ENCODE peak calls at places on chromosomes 12 and 14, in six cellular contexts. O is right atrium auricular region, A is fibroblast of the aortic adventitia, Y is fibroblast of lung, W is Caco-2, D is kidney epithelial cell. X is an unnamed sample.

GRCh38 chr14:67515386-67516079 is 17.6 kb upstream of the PLEKHH1 start:
- DNase-seq in D (no peak), O (no peak), W (no peak), Y (peak; percentile 7), A (no peak), X (no peak)

GRCh38 chr12:80442426-80443222 is 1.4 kb upstream of the PTPRQ start:
- DNase-seq in A (peak; percentile 89), Y (peak; percentile 88), W (no peak), O (no peak), D (no peak), X (no peak)

GRCh38 chr14:88305923-88306322 is 17.1 kb downstream of the KCNK10 start:
- DNase-seq in D (no peak), O (no peak), Y (no peak), A (no peak), W (no peak), X (no peak)

GRCh38 chr12:113575386-113575785 is 103.7 kb upstream of the LHX5 start:
- DNase-seq in W (no peak), O (no peak), A (no peak), D (no peak), Y (no peak), X (no peak)

GRCh38 chr12:43758247-43758727 is 303 bp downstream of the PUS7L start:
- DNase-seq in A (peak; percentile 31), Y (peak; percentile 51), D (peak; percentile 9), W (peak; percentile 53), O (no peak), X (no peak)

GRCh38 chr12:108360487-108360886 is 21.4 kb upstream of the CMKLR1 start:
- DNase-seq in D (peak; percentile 71), A (no peak), O (no peak), Y (peak; percentile 55), W (no peak), X (peak; percentile 31)

GRCh38 chr12:104376650-104377506 is 73.3 kb downstream of the EID3 start:
- DNase-seq in A (no peak), D (no peak), O (no peak), Y (peak; percentile 54), W (no peak), X (no peak)

GRCh38 chr12:113990548-113991223 is 24.6 kb upstream of the RBM19 start:
- DNase-seq in W (no peak), Y (no peak), A (no peak), O (no peak), D (no peak), X (no peak)

GRCh38 chr14:41362134-41362533 is 244.5 kb upstream of the LRFN5 start:
- DNase-seq in A (no peak), Y (no peak), W (no peak), O (no peak), D (no peak), X (no peak)

GRCh38 chr14:37834275-37834674 is 238.8 kb downstream of the TTC6 start:
- DNase-seq in Y (no peak), O (no peak), A (no peak), W (no peak), D (no peak), X (no peak)

GRCh38 chr14:76924363-76925151 is 98.3 kb downstream of the LRRC74A start:
- DNase-seq in A (no peak), W (no peak), O (no peak), Y (peak; percentile 40), D (peak; percentile 77), X (no peak)

GRCh38 chr12:124423683-124424515 is 129.0 kb downstream of the RFLNA start:
- DNase-seq in D (no peak), W (no peak), O (no peak), Y (no peak), A (no peak), X (no peak)
- H3K4me3 ChIP-seq in D (no peak overlapping the region), W (no peak overlapping the region), O (peak overlapping the region; percentile 12), Y (no peak overlapping the region), A (peak overlapping the region; percentile 37), X (peak overlapping the region; percentile 65)

GRCh38 chr12:64671682-64672081 is 61.4 kb downstream of the RASSF3 start:
- DNase-seq in D (no peak), A (no peak), W (no peak), Y (no peak), O (no peak), X (no peak)

GRCh38 chr12:64669270-64669842 is 59.1 kb downstream of the RASSF3 start:
- DNase-seq in W (peak; percentile 45), D (no peak), O (no peak), A (no peak), Y (no peak), X (no peak)

GRCh38 chr12:64672925-64673409 is 62.7 kb downstream of the RASSF3 start:
- DNase-seq in D (no peak), O (no peak), A (peak; percentile 30), W (peak; percentile 67), Y (peak; percentile 57), X (no peak)

GRCh38 chr12:64670856-64671639 is 60.8 kb downstream of the RASSF3 start:
- DNase-seq in A (peak; percentile 68), D (peak; percentile 50), O (no peak), Y (peak; percentile 78), W (no peak), X (no peak)

DNA sequence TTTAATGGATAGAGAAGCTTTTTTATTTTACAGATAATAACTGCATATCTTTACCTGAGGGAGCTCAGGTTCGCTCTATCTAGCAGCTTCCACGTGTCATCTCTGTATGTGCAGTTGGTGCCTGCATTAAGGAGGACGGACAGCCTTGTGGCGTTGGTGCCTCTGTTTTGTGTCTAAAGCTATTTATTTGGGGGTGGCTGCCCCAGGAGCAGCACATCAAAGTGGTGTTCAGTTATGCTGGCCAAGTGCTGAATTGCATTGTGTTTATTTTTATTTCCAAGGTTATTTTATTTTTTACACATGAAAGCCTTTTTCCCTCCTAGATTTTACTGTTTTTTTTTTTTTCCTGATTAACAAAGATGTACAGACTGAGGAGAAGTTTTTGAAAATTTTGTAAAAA is 59.7 kb downstream of the RASSF3 start:
- DNase-seq in O (no peak), D (no peak), A (no peak), Y (no peak), W (no peak), X (no peak)
- TF ChIP-seq CTCF in O (no peak), D (no peak), A (no peak), Y (no peak), W (no peak), X (no peak)

GRCh38 chr14:35557221-35557747 is 23.3 kb downstream of the INSM2 start:
- DNase-seq in O (no peak), D (no peak), A (no peak), Y (no peak), W (no peak), X (no peak)
- H3K4me3 ChIP-seq in O (no peak overlapping the region), D (no peak overlapping the region), A (no peak overlapping the region), Y (no peak overlapping the region), W (no peak overlapping the region), X (no peak overlapping the region)

DNA sequence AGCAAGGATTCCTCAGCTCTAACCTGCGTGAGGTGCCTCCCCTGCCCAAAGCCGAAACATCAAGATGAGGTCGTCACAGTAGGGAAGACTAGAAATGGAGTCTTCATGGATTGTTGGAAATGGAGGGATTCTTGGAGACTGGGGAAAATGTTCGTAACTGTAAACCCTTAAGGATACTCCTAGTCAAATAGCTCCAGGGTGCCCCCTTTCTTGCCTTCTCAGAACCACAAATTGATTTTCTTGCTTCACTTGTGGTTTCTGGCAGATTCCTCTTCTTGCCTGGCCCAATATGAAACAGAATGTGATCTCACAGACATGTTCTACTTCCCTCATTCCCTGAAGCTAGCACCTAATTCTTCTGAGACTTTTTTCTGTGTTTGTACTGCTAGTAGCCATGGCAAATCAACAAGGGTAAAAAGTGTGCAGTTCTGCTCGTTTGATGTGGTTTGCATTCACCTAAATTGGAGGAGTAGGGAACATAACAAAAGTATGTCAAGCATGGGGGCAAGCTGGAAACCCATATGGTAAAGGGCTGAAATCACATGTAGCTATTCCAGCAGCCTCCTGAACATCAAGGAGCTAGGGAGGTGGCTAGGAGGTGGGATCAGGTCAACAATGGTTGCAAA is 331.9 kb downstream of the PAWR start:
- DNase-seq in W (no peak), Y (peak; percentile 16), O (no peak), D (no peak), A (no peak), X (no peak)
- TF ChIP-seq CTCF in W (no peak), Y (no peak), O (no peak), D (no peak), A (no peak), X (no peak)

GRCh38 chr14:70014696-70015095 is 135.5 kb downstream of the SMOC1 start:
- DNase-seq in Y (no peak), D (no peak), A (no peak), O (no peak), W (no peak), X (no peak)

GRCh38 chr14:70021548-70021947 is 142.3 kb downstream of the SMOC1 start:
- DNase-seq in Y (no peak), W (no peak), D (no peak), O (no peak), A (no peak), X (no peak)

GRCh38 chr14:70020350-70021170 is 141.3 kb downstream of the SMOC1 start:
- DNase-seq in O (no peak), W (no peak), A (no peak), Y (no peak), D (no peak), X (no peak)

GRCh38 chr14:70018246-70018645 is 139.0 kb downstream of the SMOC1 start:
- DNase-seq in Y (no peak), O (no peak), D (no peak), W (no peak), A (no peak), X (no peak)

DNA sequence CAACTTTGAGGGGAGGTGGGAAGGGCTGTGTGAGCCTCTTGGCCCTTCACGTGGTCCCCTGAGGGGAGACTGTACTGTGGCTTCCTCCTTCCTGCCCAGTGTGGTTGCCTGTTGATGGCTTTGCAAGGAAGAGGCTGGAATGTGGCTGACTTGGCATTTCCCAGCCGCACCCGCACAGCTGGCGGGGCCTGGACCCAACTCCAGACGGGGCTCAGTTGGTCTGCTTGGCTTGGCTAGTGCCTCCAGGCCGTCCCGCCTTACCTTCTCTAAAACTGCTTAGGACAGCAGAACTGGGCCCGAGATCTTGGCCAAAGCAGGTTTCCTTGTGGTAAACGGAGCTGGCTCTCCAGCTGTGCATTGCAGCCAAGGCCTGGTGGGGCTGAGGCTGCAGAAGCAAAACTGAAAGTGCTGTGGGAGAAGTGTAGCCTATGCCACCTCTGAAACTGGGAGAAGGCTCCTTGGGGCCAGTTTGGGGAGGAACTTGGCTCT is 139.5 kb downstream of the SMOC1 start:
- DNase-seq in D (no peak), Y (peak; percentile 16), A (peak; percentile 60), O (no peak), W (no peak), X (no peak)
- H3K4me3 ChIP-seq in D (no peak overlapping the region), Y (no peak overlapping the region), A (peak overlapping the region; percentile 46), O (peak overlapping the region; percentile 24), W (no peak overlapping the region), X (peak overlapping the region; percentile 68)

X was measured in coronary artery.